ENCODE peak calls at places on chromosomes 4 and X, in ten cellular contexts. V, G, O, C, L, K, D, P, M and I are unnamed samples.

GRCh38 chrX:136711147-136711546 is 63.2 kb downstream of the CD40LG start:
- DNase-seq in L (peak), C (no peak), O (no peak), G (no peak), M (peak), P (peak), K (peak), V (no peak), D (no peak), I (peak)

GRCh38 chrX:72475952-72476668 is 96.5 kb downstream of the HDAC8 start:
- DNase-seq in C (no peak), V (no peak), K (no peak), G (no peak), M (no peak), P (no peak), D (no peak), L (no peak), O (no peak), I (no peak)

GRCh38 chrX:51569561-51569960 is 49.2 kb downstream of the CENPVL3 start:
- DNase-seq in O (no peak), K (no peak), D (no peak), G (no peak), M (no peak), C (no peak), L (no peak), P (no peak), V (no peak), I (no peak)

GRCh38 chr4:89379541-89380035 is 72.0 kb upstream of the GPRIN3 start:
- DNase-seq in K (no peak), D (no peak), M (no peak), G (peak), O (no peak), P (peak), V (no peak), L (no peak), C (no peak), I (no peak)

GRCh38 chr4:161919442-161920220 is 244.2 kb downstream of the FSTL5 start:
- DNase-seq in P (no peak), M (no peak), L (no peak), O (no peak), G (no peak), C (no peak), V (no peak), K (no peak), D (no peak), I (no peak)

GRCh38 chr4:82626251-82626868 is 64.6 kb upstream of the TMEM150C start:
- DNase-seq in D (no peak), V (no peak), G (no peak), O (no peak), M (no peak), K (peak), C (no peak), L (no peak), P (no peak), I (no peak)

GRCh38 chr4:127549521-127549920 is 83.2 kb upstream of the INTU start:
- DNase-seq in C (no peak), M (no peak), K (no peak), G (no peak), O (no peak), V (no peak), D (no peak), L (no peak), P (no peak), I (no peak)

GRCh38 chrX:2548731-2549423 is 48.1 kb upstream of the DHRSX start:
- DNase-seq in D (no peak), C (no peak), G (no peak), P (no peak), K (no peak), M (no peak), V (peak), L (peak), O (no peak), I (peak)

GRCh38 chrX:155068165-155068564 is 2.8 kb downstream of the CMC4 start:
- DNase-seq in D (no peak), G (no peak), P (peak), K (no peak), M (no peak), C (no peak), L (no peak), O (no peak), V (peak), I (no peak)

GRCh38 chr4:48290146-48290772 is 20.6 kb upstream of the TEC start:
- DNase-seq in D (no peak), P (peak), M (no peak), K (no peak), V (no peak), O (no peak), L (peak), G (no peak), C (no peak), I (peak)

GRCh38 chr4:147837435-147837834 is 105.5 kb downstream of the ARHGAP10 start:
- DNase-seq in C (no peak), K (no peak), L (no peak), O (no peak), M (no peak), D (no peak), P (no peak), V (no peak), G (no peak), I (peak)

GRCh38 chr4:152936446-152937279 is 540 bp downstream of the FHDC1 start:
- DNase-seq in D (no peak), M (peak), V (no peak), L (peak), O (no peak), C (peak), P (no peak), K (no peak), G (no peak), I (peak)

GRCh38 chr4:156662921-156663320 is 308.7 kb downstream of the PDGFC start:
- DNase-seq in V (no peak), O (no peak), M (no peak), G (no peak), P (peak), C (no peak), D (no peak), L (no peak), K (no peak), I (no peak)

GRCh38 chr4:54913751-54914526 is 211.5 kb downstream of the KDR start:
- DNase-seq in V (no peak), K (peak), M (no peak), P (no peak), G (no peak), L (no peak), O (no peak), D (no peak), C (no peak), I (no peak)

GRCh38 chr4:3385719-3386440 is 55.9 kb upstream of the HGFAC start:
- DNase-seq in M (no peak), D (no peak), O (no peak), G (no peak), P (no peak), L (peak), V (no peak), C (no peak), K (no peak), I (no peak)

GRCh38 chrX:42273387-42273786 is 350.0 kb upstream of the CASK start:
- DNase-seq in O (no peak), P (no peak), V (no peak), C (no peak), D (no peak), M (no peak), K (no peak), L (no peak), G (no peak), I (no peak)

GRCh38 chrX:134622056-134622812 is 36.0 kb downstream of the PLAC1 start:
- DNase-seq in M (no peak), C (no peak), L (peak), G (no peak), K (peak), D (no peak), P (peak), O (no peak), V (peak), I (peak)

GRCh38 chr4:156686120-156686519 is 285.5 kb downstream of the PDGFC start:
- DNase-seq in D (no peak), K (no peak), C (no peak), V (peak), L (no peak), P (peak), G (no peak), M (no peak), O (no peak), I (no peak)

GRCh38 chr4:15833801-15834200 is 55.7 kb downstream of the CD38 start:
- DNase-seq in L (no peak), P (no peak), M (no peak), G (no peak), O (no peak), C (no peak), K (no peak), D (no peak), V (no peak), I (no peak)

GRCh38 chr4:65661469-65661868 is 8.8 kb downstream of the EPHA5 start:
- DNase-seq in V (no peak), P (no peak), K (no peak), G (peak), C (no peak), D (peak), O (no peak), L (peak), M (no peak), I (no peak)

GRCh38 chr4:30847157-30847556 is 127.0 kb downstream of the PCDH7 start:
- DNase-seq in K (no peak), L (peak), P (no peak), D (no peak), O (no peak), M (no peak), V (no peak), C (no peak), G (no peak), I (peak)